ENCODE peak calls at places on chromosome 12, in ten cellular contexts. S is PC-9; R is activated T-cell treated with anti-CD3 and anti-CD28 coated beads for 1 hour; H is progenitor cell of endocrine pancreas; K is stimulated activated CD4-positive, alpha-beta T cell treated with anti-CD3 and anti-CD28 coated beads, Interleukin-15, amount 100 ng/mL, for 1 hour; Q is naive thymus-derived CD4-positive, alpha-beta T cell; W is GM23248; P is activated naive CD8-positive, alpha-beta T cell treated with anti-CD3 and anti-CD28 coated beads, Interleukin-2, amount 50 U/mL, for 16 hours; Z is fibroblast of mammary gland; V is CD4-positive, alpha-beta T cell. C is an unnamed sample.

GRCh38 chr12:11779286-11779685 is 129.8 kb downstream of the ETV6 start:
- DNase-seq in S (no peak), R (no peak), H (no peak), K (no peak), Q (no peak), W (peak; percentile 64), P (no peak), Z (peak; percentile 78), V (no peak), C (no peak)

GRCh38 chr12:70180140-70180539 is 63.1 kb upstream of the CNOT2 start:
- DNase-seq in S (no peak), R (no peak), H (no peak), K (no peak), Q (no peak), W (no peak), P (no peak), Z (no peak), V (no peak), C (no peak)

GRCh38 chr12:101209319-101210302 is at the start of gene SLC5A8:
- DNase-seq in S (no peak), R (no peak), H (peak; percentile 11), K (no peak), Q (no peak), W (peak; percentile 8), P (no peak), Z (no peak), V (no peak), C (peak; percentile 11)

GRCh38 chr12:121196902-121197301 is 13.0 kb upstream of the P2RX4 start:
- DNase-seq in S (no peak), R (no peak), H (no peak), K (no peak), Q (no peak), W (no peak), P (no peak), Z (no peak), V (no peak), C (no peak)

GRCh38 chr12:124395284-124395752 is 100.4 kb downstream of the RFLNA start:
- DNase-seq in S (no peak), R (no peak), H (no peak), K (no peak), Q (no peak), W (peak; percentile 73), P (no peak), Z (no peak), V (no peak), C (no peak)

GRCh38 chr12:73612571-73612970 is 925.1 kb upstream of the ATXN7L3B start:
- DNase-seq in S (peak; percentile 85), R (no peak), H (no peak), K (no peak), Q (no peak), W (no peak), P (no peak), Z (no peak), V (no peak), C (no peak)

GRCh38 chr12:110289021-110289710 is 8.1 kb downstream of the ATP2A2 start:
- DNase-seq in S (no peak), R (no peak), H (no peak), K (no peak), Q (no peak), W (no peak), P (no peak), Z (peak; percentile 50), V (no peak), C (no peak)

GRCh38 chr12:48000878-48001321 is 3.4 kb downstream of the COL2A1 start:
- DNase-seq in S (peak; percentile 74), R (no peak), H (no peak), K (no peak), Q (no peak), W (peak; percentile 86), P (no peak), Z (peak; percentile 69), V (no peak), C (no peak)

GRCh38 chr12:63899396-63899795 is 54.9 kb downstream of the SRGAP1 start:
- DNase-seq in S (no peak), R (no peak), H (no peak), K (no peak), Q (no peak), W (no peak), P (no peak), Z (no peak), V (no peak), C (no peak)

GRCh38 chr12:89353823-89354629 is 1.7 kb upstream of the DUSP6 start:
- DNase-seq in S (peak; percentile 67), R (peak; percentile 31), H (peak; percentile 65), K (peak; percentile 56), Q (peak; percentile 53), W (peak; percentile 86), P (peak; percentile 22), Z (peak; percentile 63), V (peak; percentile 39), C (peak; percentile 81)

GRCh38 chr12:10849425-10849878 is at the start of gene PRR4:
- DNase-seq in S (no peak), R (no peak), H (no peak), K (no peak), Q (no peak), W (no peak), P (no peak), Z (no peak), V (no peak), C (no peak)

GRCh38 chr12:64610660-64611429 is 550 bp downstream of the RASSF3 start:
- DNase-seq in S (peak; percentile 62), R (peak; percentile 54), H (peak; percentile 52), K (peak; percentile 51), Q (peak; percentile 55), W (peak; percentile 76), P (peak; percentile 14), Z (peak; percentile 41), V (peak; percentile 55), C (peak; percentile 64)

GRCh38 chr12:76611533-76611932 is 52.0 kb upstream of the OSBPL8 start:
- DNase-seq in S (peak; percentile 88), R (no peak), H (no peak), K (no peak), Q (no peak), W (peak; percentile 96), P (no peak), Z (peak; percentile 98), V (no peak), C (no peak)

GRCh38 chr12:69338120-69338859 is 9.9 kb upstream of the LYZ start:
- DNase-seq in S (no peak), R (no peak), H (no peak), K (no peak), Q (no peak), W (no peak), P (no peak), Z (no peak), V (no peak), C (no peak)

GRCh38 chr12:20520572-20520971 is 152.2 kb downstream of the PDE3A start:
- DNase-seq in S (no peak), R (no peak), H (no peak), K (no peak), Q (no peak), W (no peak), P (no peak), Z (no peak), V (no peak), C (no peak)

GRCh38 chr12:113655479-113655878 is 183.8 kb upstream of the LHX5 start:
- DNase-seq in S (no peak), R (no peak), H (no peak), K (no peak), Q (no peak), W (no peak), P (no peak), Z (no peak), V (no peak), C (no peak)

C was measured in endothelial cell.